ENCODE peak calls at places on chromosomes 13 and 19, in seven cellular contexts. C is BE2C, X is fibroblast of lung, N is iPS DF 6.9, A is pancreas, R is Caco-2, K is upper lobe of right lung. W is an unnamed sample.

GRCh38 chr13:20654156-20654555 is 49.3 kb upstream of the IL17D start:
- DNase-seq in C (no peak), X (peak; percentile 4), N (no peak), A (no peak), R (no peak), K (no peak), W (no peak)

GRCh38 chr13:34257980-34258379 is 440.0 kb downstream of the RFC3 start:
- DNase-seq in C (no peak), X (no peak), N (no peak), A (no peak), R (no peak), K (no peak), W (no peak)

GRCh38 chr13:114282143-114282685 is 813 bp downstream of the UPF3A start:
- DNase-seq in C (peak; percentile 40), X (peak; percentile 73), N (no peak), A (peak; percentile 51), R (peak; percentile 47), K (peak; percentile 78), W (peak; percentile 11)

GRCh38 chr13:37657134-37657533 is 58.6 kb upstream of the POSTN start:
- DNase-seq in C (no peak), X (peak; percentile 31), N (no peak), A (no peak), R (no peak), K (no peak), W (no peak)

GRCh38 chr19:56333506-56333905 is 18.9 kb upstream of the ZSCAN5A start:
- DNase-seq in C (peak; percentile 47), X (peak; percentile 62), N (no peak), A (no peak), R (peak; percentile 70), K (no peak), W (no peak)

GRCh38 chr13:20991741-20992520 is 69.5 kb downstream of the LATS2 start:
- DNase-seq in C (no peak), X (no peak), N (no peak), A (no peak), R (no peak), K (no peak), W (no peak)

GRCh38 chr13:66506979-66507378 is 723.2 kb downstream of the PCDH9 start:
- DNase-seq in C (no peak), X (peak; percentile 50), N (no peak), A (no peak), R (no peak), K (no peak), W (no peak)

GRCh38 chr13:75220238-75220542 is 261.8 kb downstream of the TBC1D4 start:
- DNase-seq in C (no peak), X (no peak), N (no peak), A (no peak), R (no peak), K (no peak), W (no peak)

GRCh38 chr13:39269411-39269810 is 231.2 kb downstream of the NHLRC3 start:
- DNase-seq in C (no peak), X (peak; percentile 21), N (no peak), A (no peak), R (no peak), K (no peak), W (no peak)

GRCh38 chr19:1933942-1934341 is 7.0 kb upstream of the CSNK1G2 start:
- DNase-seq in C (no peak), X (no peak), N (no peak), A (no peak), R (no peak), K (no peak), W (no peak)

GRCh38 chr19:11405846-11406643 is 13.1 kb downstream of the RGL3 start:
- DNase-seq in C (peak; percentile 56), X (no peak), N (no peak), A (peak; percentile 15), R (no peak), K (no peak), W (no peak)

GRCh38 chr13:76636881-76637280 is 249.3 kb downstream of the KCTD12 start:
- DNase-seq in C (no peak), X (peak; percentile 50), N (no peak), A (no peak), R (no peak), K (no peak), W (no peak)

GRCh38 chr19:56404705-56405056 is 549 bp downstream of the ZNF583 start:
- DNase-seq in C (no peak), X (no peak), N (no peak), A (no peak), R (no peak), K (no peak), W (no peak)

GRCh38 chr19:20414133-20414532 is 151.4 kb downstream of the ZNF737 start:
- DNase-seq in C (no peak), X (no peak), N (no peak), A (no peak), R (no peak), K (no peak), W (no peak)

GRCh38 chr19:38650180-38650775 is 2.8 kb downstream of the ACTN4 start:
- DNase-seq in C (no peak), X (no peak), N (no peak), A (no peak), R (no peak), K (no peak), W (no peak)

GRCh38 chr13:24161010-24161775 is 673 bp downstream of the SPATA13 start:
- DNase-seq in C (peak; percentile 15), X (peak; percentile 37), N (no peak), A (peak; percentile 79), R (peak; percentile 57), K (no peak), W (peak; percentile 14)

GRCh38 chr13:43662976-43663375 is 123.8 kb downstream of the ENOX1 start:
- DNase-seq in C (no peak), X (peak; percentile 6), N (no peak), A (no peak), R (no peak), K (no peak), W (no peak)

GRCh38 chr13:107901230-107901629 is 314.1 kb downstream of the LIG4 start:
- DNase-seq in C (no peak), X (no peak), N (no peak), A (no peak), R (no peak), K (no peak), W (no peak)
- H3K4me1 ChIP-seq in C (no peaks in the 10 kb centered on the region), X (no peaks in the 10 kb centered on the region), N (no peaks in the 10 kb centered on the region), A (no peaks in the 10 kb centered on the region), R (no peaks in the 10 kb centered on the region), K (no peaks in the 10 kb centered on the region), W (no peaks in the 10 kb centered on the region)

GRCh38 chr19:28882818-28883217 is 330.1 kb downstream of the UQCRFS1 start:
- DNase-seq in C (no peak), X (no peak), N (no peak), A (no peak), R (no peak), K (no peak), W (no peak)

GRCh38 chr19:28878862-28879566 is 333.9 kb downstream of the UQCRFS1 start:
- DNase-seq in C (peak; percentile 63), X (peak; percentile 77), N (peak; percentile 83), A (peak; percentile 74), R (peak; percentile 68), K (peak; percentile 75), W (peak; percentile 2)

GRCh38 chr19:28881616-28882015 is 331.3 kb downstream of the UQCRFS1 start:
- DNase-seq in C (no peak), X (no peak), N (no peak), A (no peak), R (no peak), K (no peak), W (no peak)

GRCh38 chr19:28883241-28883693 is 329.7 kb downstream of the UQCRFS1 start:
- DNase-seq in C (no peak), X (peak; percentile 27), N (no peak), A (no peak), R (no peak), K (no peak), W (no peak)

DNA sequence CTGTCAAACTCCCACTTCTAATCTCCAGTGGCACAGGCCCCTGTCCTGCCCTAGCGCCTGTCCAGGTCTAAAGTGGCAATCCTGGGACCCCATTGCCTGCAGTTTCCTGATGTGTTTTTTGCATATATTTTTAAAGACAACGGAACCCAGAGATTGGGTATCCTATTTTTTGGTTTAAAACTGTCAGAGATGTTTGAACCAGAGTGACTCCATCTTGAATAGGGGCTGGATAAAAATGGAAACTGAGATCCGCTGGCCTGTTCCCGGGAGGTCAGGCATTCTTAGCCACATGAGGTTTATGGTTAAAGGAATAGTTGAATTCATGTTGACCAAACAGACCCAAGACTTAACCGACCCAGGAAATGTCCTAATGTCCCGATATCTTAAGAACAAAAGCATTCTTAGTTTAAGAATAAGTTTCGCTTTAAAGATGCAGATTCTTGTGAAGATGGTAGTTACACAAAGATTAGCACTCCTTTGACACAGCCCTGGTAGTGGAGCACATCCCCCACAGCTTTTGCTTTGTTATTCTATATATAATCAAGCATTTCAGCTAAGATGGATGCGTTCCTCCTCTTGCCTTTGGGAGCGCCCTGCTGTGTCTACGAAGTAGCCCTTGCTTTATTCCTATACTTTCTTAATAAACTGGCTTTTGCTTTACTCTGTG is 332.1 kb downstream of the UQCRFS1 start:
- DNase-seq in C (no peak), X (no peak), N (peak; percentile 29), A (no peak), R (no peak), K (no peak), W (no peak)
- H3K4me3 ChIP-seq in C (no peak overlapping the region), X (no peak overlapping the region), N (no peak overlapping the region), A (no peak overlapping the region), R (no peak overlapping the region), K (no peak overlapping the region), W (no peak overlapping the region)

GRCh38 chr13:54879036-54879435 is 1850.4 kb downstream of the OLFM4 start:
- DNase-seq in C (no peak), X (no peak), N (no peak), A (no peak), R (no peak), K (no peak), W (no peak)
- H3K9me3 ChIP-seq in C (no peaks in the 10 kb centered on the region), X (no peaks in the 10 kb centered on the region), N (no peaks in the 10 kb centered on the region), A (no peaks in the 10 kb centered on the region), R (no peaks in the 10 kb centered on the region), K (no peaks in the 10 kb centered on the region), W (no peaks in the 10 kb centered on the region)

GRCh38 chr13:94251801-94252200 is 227.7 kb downstream of the DCT start:
- DNase-seq in C (no peak), X (peak; percentile 69), N (no peak), A (no peak), R (no peak), K (no peak), W (no peak)
- H3K4me1 ChIP-seq in C (no peaks in the 10 kb centered on the region), X (no peaks in the 10 kb centered on the region), N (peaks cover 1% of the 10 kb centered on the region), A (no peaks in the 10 kb centered on the region), R (no peaks in the 10 kb centered on the region), K (no peaks in the 10 kb centered on the region), W (no peaks in the 10 kb centered on the region)